ENCODE peak calls at places on chromosome X, in nine cellular contexts. C, S, H, Z, F, G, K, O and T are unnamed samples.

GRCh38 chrX:49915352-49916222 is 6.8 kb upstream of the CLCN5 start:
- DNase-seq in C (peak), S (peak), H (no peak), Z (peak), F (peak), G (peak), K (peak), O (peak), T (peak)

GRCh38 chrX:47859686-47860085 is 23.0 kb downstream of the ZNF81 start:
- DNase-seq in C (no peak), S (no peak), H (no peak), Z (no peak), F (no peak), G (no peak), K (no peak), O (no peak), T (no peak)

GRCh38 chrX:113392355-113392754 is 551.7 kb upstream of the AMOT start:
- DNase-seq in C (no peak), S (no peak), H (no peak), Z (no peak), F (no peak), G (no peak), K (no peak), O (no peak), T (no peak)

GRCh38 chrX:137896123-137896522 is 330.2 kb downstream of the ZIC3 start:
- DNase-seq in C (no peak), S (no peak), H (no peak), Z (no peak), F (no peak), G (no peak), K (no peak), O (no peak), T (no peak)

GRCh38 chrX:150570512-150570911 is 2.1 kb downstream of the MTM1 start:
- DNase-seq in C (no peak), S (no peak), H (no peak), Z (peak), F (no peak), G (no peak), K (no peak), O (no peak), T (peak)

GRCh38 chrX:131741103-131741581 is 197.3 kb downstream of the OR13H1 start:
- DNase-seq in C (no peak), S (peak), H (peak), Z (peak), F (no peak), G (no peak), K (no peak), O (no peak), T (no peak)

GRCh38 chrX:75038925-75039324 is 113.7 kb upstream of the NEXMIF start:
- DNase-seq in C (no peak), S (no peak), H (no peak), Z (peak), F (no peak), G (no peak), K (no peak), O (peak), T (peak)

GRCh38 chrX:149044471-149044870 is 460.6 kb downstream of the IDS start:
- DNase-seq in C (no peak), S (no peak), H (no peak), Z (no peak), F (no peak), G (no peak), K (no peak), O (no peak), T (no peak)

GRCh38 chrX:23202316-23202715 is 132.3 kb upstream of the PTCHD1 start:
- DNase-seq in C (no peak), S (no peak), H (no peak), Z (no peak), F (no peak), G (no peak), K (no peak), O (no peak), T (no peak)